ENCODE peak calls at places on chromosomes 6 and 20, in eight cellular contexts. H, V, M, R, O, U, F and E are unnamed samples.
A peak's percentile ranks its signal among the peaks of the same experiment; 100 is the strongest.

GRCh38 chr6:36724514-36725385 is 27.1 kb downstream of the RAB44 start:
- DNase-seq in H (peak; percentile 70), V (peak; percentile 77), M (peak; percentile 71), R (peak; percentile 63), O (peak; percentile 78), U (no peak), F (peak; percentile 56), E (peak; percentile 31)

GRCh38 chr20:46939031-46939430 is 44.4 kb downstream of the EYA2 start:
- DNase-seq in H (peak; percentile 43), V (no peak), M (no peak), R (no peak), O (no peak), U (no peak), F (peak; percentile 22), E (no peak)

GRCh38 chr6:38725414-38726183 is 10.5 kb downstream of the DNAH8 start:
- DNase-seq in H (no peak), V (no peak), M (no peak), R (no peak), O (no peak), U (no peak), F (no peak), E (no peak)

GRCh38 chr6:106752641-106753040 is 123.3 kb downstream of the QRSL1 start:
- DNase-seq in H (no peak), V (no peak), M (no peak), R (no peak), O (no peak), U (no peak), F (no peak), E (no peak)

GRCh38 chr20:31570735-31571617 is 34.1 kb upstream of the ID1 start:
- DNase-seq in H (no peak), V (no peak), M (no peak), R (peak; percentile 75), O (no peak), U (no peak), F (peak; percentile 70), E (no peak)

GRCh38 chr6:797479-798077 is 104.6 kb upstream of the EXOC2 start:
- DNase-seq in H (peak; percentile 62), V (no peak), M (peak; percentile 49), R (peak; percentile 66), O (no peak), U (no peak), F (peak; percentile 51), E (peak; percentile 28)

GRCh38 chr6:136932599-136932998 is 10.5 kb downstream of the SLC35D3 start:
- DNase-seq in H (no peak), V (no peak), M (no peak), R (no peak), O (no peak), U (no peak), F (no peak), E (no peak)

GRCh38 chr20:15547109-15547508 is 1026.1 kb downstream of the KIF16B start:
- DNase-seq in H (no peak), V (no peak), M (no peak), R (no peak), O (no peak), U (no peak), F (no peak), E (no peak)

GRCh38 chr6:17421406-17421805 is 28.0 kb downstream of the CAP2 start:
- DNase-seq in H (no peak), V (no peak), M (no peak), R (no peak), O (peak; percentile 32), U (no peak), F (no peak), E (no peak)

GRCh38 chr20:6566821-6567220 is 200.7 kb upstream of the BMP2 start:
- DNase-seq in H (peak; percentile 94), V (no peak), M (no peak), R (peak; percentile 83), O (no peak), U (no peak), F (no peak), E (no peak)

GRCh38 chr6:17986656-17987575 is 519 bp downstream of the KIF13A start:
- DNase-seq in H (peak; percentile 40), V (peak; percentile 82), M (peak; percentile 58), R (peak; percentile 54), O (peak; percentile 54), U (no peak), F (peak; percentile 28), E (no peak)

GRCh38 chr6:36609582-36609981 is 15.4 kb downstream of the SRSF3 start:
- DNase-seq in H (no peak), V (no peak), M (no peak), R (no peak), O (no peak), U (no peak), F (no peak), E (no peak)

GRCh38 chr6:104711371-104711770 is 148.3 kb downstream of the HACE1 start:
- DNase-seq in H (peak; percentile 67), V (no peak), M (no peak), R (peak; percentile 46), O (no peak), U (no peak), F (peak; percentile 8), E (peak; percentile 68)

GRCh38 chr6:146028250-146028789 is 542 bp upstream of the GRM1 start:
- DNase-seq in H (peak; percentile 52), V (peak; percentile 63), M (peak; percentile 93), R (peak; percentile 63), O (peak; percentile 34), U (peak; percentile 7), F (peak; percentile 15), E (peak; percentile 14)

GRCh38 chr6:152026291-152026690 is 218.8 kb downstream of the ESR1 start:
- DNase-seq in H (no peak), V (no peak), M (no peak), R (no peak), O (no peak), U (no peak), F (no peak), E (no peak)

GRCh38 chr6:37126961-37127360 is 43.0 kb upstream of the PIM1 start:
- DNase-seq in H (no peak), V (no peak), M (no peak), R (no peak), O (no peak), U (no peak), F (no peak), E (no peak)

GRCh38 chr6:170266061-170266825 is 24.6 kb downstream of the DLL1 start:
- DNase-seq in H (no peak), V (peak; percentile 21), M (no peak), R (no peak), O (no peak), U (no peak), F (no peak), E (no peak)

GRCh38 chr6:73796881-73797280 is 100.9 kb downstream of the CD109 start:
- DNase-seq in H (peak; percentile 16), V (no peak), M (no peak), R (no peak), O (no peak), U (no peak), F (no peak), E (no peak)

GRCh38 chr6:73800997-73801396 is 105.0 kb downstream of the CD109 start:
- DNase-seq in H (peak; percentile 42), V (no peak), M (no peak), R (no peak), O (no peak), U (no peak), F (no peak), E (no peak)

GRCh38 chr6:73801652-73802268 is 105.8 kb downstream of the CD109 start:
- DNase-seq in H (peak; percentile 37), V (no peak), M (no peak), R (no peak), O (no peak), U (no peak), F (no peak), E (no peak)

GRCh38 chr6:73797861-73798260 is 101.9 kb downstream of the CD109 start:
- DNase-seq in H (peak; percentile 71), V (no peak), M (no peak), R (no peak), O (no peak), U (no peak), F (no peak), E (no peak)

GRCh38 chr6:73798592-73798991 is 102.6 kb downstream of the CD109 start:
- DNase-seq in H (peak; percentile 98), V (no peak), M (no peak), R (peak; percentile 92), O (no peak), U (no peak), F (peak; percentile 91), E (peak; percentile 87)
- TF ChIP-seq CTCF in H (peak; percentile 82), V (no peak), M (no peak), R (peak; percentile 51), O (no peak), U (no peak), F (peak; percentile 72), E (peak; percentile 52)

GRCh38 chr20:45341579-45341938 is 6.7 kb downstream of the SDC4 start:
- DNase-seq in H (no peak), V (no peak), M (peak; percentile 37), R (no peak), O (no peak), U (no peak), F (no peak), E (no peak)
- TF ChIP-seq CTCF in H (no peak), V (no peak), M (no peak), R (no peak), O (no peak), U (no peak), F (no peak), E (no peak)

GRCh38 chr6:158706369-158706982 is 56.6 kb downstream of the SYTL3 start:
- DNase-seq in H (peak; percentile 65), V (peak; percentile 62), M (peak; percentile 40), R (peak; percentile 63), O (peak; percentile 67), U (no peak), F (peak; percentile 35), E (no peak)
- TF ChIP-seq CTCF in H (peak; percentile 78), V (peak; percentile 58), M (peak; percentile 48), R (peak; percentile 80), O (peak; percentile 70), U (no peak), F (peak; percentile 78), E (peak; percentile 55)

DNA sequence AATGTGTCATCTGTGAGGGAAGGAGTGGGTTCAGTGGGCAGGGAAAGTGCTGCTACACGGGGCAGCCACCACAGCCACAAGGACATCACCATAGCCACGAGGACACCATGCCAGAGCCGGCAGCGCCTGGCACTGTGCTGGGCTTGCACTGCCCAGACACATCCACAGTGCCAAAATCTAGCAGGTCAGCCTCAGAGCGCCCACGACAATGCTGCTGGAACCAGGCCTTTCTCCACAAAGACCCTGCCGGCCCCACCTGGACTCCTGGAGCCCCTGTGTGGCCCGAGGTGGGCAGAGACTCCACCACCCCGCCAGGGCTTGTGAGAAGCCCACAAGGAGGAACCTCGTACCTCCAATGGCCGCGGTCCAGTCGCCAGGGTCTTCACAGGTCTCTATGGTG is 18.6 kb upstream of the HELZ2 start:
- DNase-seq in H (no peak), V (peak; percentile 41), M (no peak), R (no peak), O (no peak), U (no peak), F (no peak), E (no peak)
- TF ChIP-seq CTCF in H (no peak), V (no peak), M (no peak), R (no peak), O (no peak), U (no peak), F (no peak), E (no peak)